ENCODE peak calls at places on chromosomes 16 and 17, in seven cellular contexts. One of them, this sample, is unnamed.

GRCh38 chr17:75069783-75070182 is 18.0 kb upstream of the SLC16A5 start:
- DNase-seq in BJ: no peak
- DNase-seq in progenitor cell of endocrine pancreas: no peak
- DNase-seq in AG04450: no peak
- DNase-seq in AG09319: no peak
- DNase-seq in body of pancreas: no peak
- DNase-seq in OCI-LY7: peak
- DNase-seq in this sample: no peak

GRCh38 chr17:64418506-64419339 is 28.1 kb upstream of the PECAM1 start:
- DNase-seq in AG09319: peak
- DNase-seq in AG04450: peak
- DNase-seq in OCI-LY7: peak
- DNase-seq in progenitor cell of endocrine pancreas: no peak
- DNase-seq in BJ: peak
- DNase-seq in body of pancreas: peak
- DNase-seq in this sample: peak

GRCh38 chr16:57616241-57616640 is 12.2 kb upstream of the ADGRG1 start:
- DNase-seq in OCI-LY7: no peak
- DNase-seq in progenitor cell of endocrine pancreas: no peak
- DNase-seq in AG04450: no peak
- DNase-seq in body of pancreas: peak
- DNase-seq in BJ: no peak
- DNase-seq in AG09319: no peak
- DNase-seq in this sample: no peak

GRCh38 chr16:11101695-11102522 is 154.1 kb downstream of the SOCS1 start:
- DNase-seq in AG04450: peak
- DNase-seq in progenitor cell of endocrine pancreas: no peak
- DNase-seq in BJ: no peak
- DNase-seq in body of pancreas: peak
- DNase-seq in OCI-LY7: no peak
- DNase-seq in AG09319: no peak
- DNase-seq in this sample: no peak

GRCh38 chr17:3959295-3959899 is 4.8 kb downstream of the ATP2A3 start:
- DNase-seq in AG09319: no peak
- DNase-seq in body of pancreas: peak
- DNase-seq in progenitor cell of endocrine pancreas: no peak
- DNase-seq in AG04450: peak
- DNase-seq in BJ: no peak
- DNase-seq in OCI-LY7: no peak
- DNase-seq in this sample: no peak

GRCh38 chr16:68247400-68247799 is 2.2 kb downstream of the PLA2G15 start:
- DNase-seq in progenitor cell of endocrine pancreas: no peak
- DNase-seq in body of pancreas: peak
- DNase-seq in BJ: no peak
- DNase-seq in AG09319: no peak
- DNase-seq in OCI-LY7: no peak
- DNase-seq in AG04450: no peak
- DNase-seq in this sample: no peak

GRCh38 chr16:27902551-27902950 is 161.0 kb downstream of the GSG1L start:
- DNase-seq in OCI-LY7: no peak
- DNase-seq in AG04450: no peak
- DNase-seq in progenitor cell of endocrine pancreas: no peak
- DNase-seq in body of pancreas: no peak
- DNase-seq in BJ: no peak
- DNase-seq in AG09319: no peak
- DNase-seq in this sample: no peak

GRCh38 chr16:56038564-56039098 is 152.7 kb upstream of the GNAO1 start:
- DNase-seq in AG04450: no peak
- DNase-seq in BJ: no peak
- DNase-seq in AG09319: no peak
- DNase-seq in progenitor cell of endocrine pancreas: no peak
- DNase-seq in OCI-LY7: no peak
- DNase-seq in body of pancreas: no peak
- DNase-seq in this sample: no peak

GRCh38 chr17:38349097-38349904 is 2.3 kb upstream of the SOCS7 start:
- DNase-seq in body of pancreas: peak
- DNase-seq in AG04450: peak
- DNase-seq in progenitor cell of endocrine pancreas: peak
- DNase-seq in OCI-LY7: peak
- DNase-seq in AG09319: peak
- DNase-seq in BJ: no peak
- DNase-seq in this sample: peak

GRCh38 chr17:1434150-1434549 is 21.9 kb downstream of the CRK start:
- DNase-seq in OCI-LY7: no peak
- DNase-seq in BJ: no peak
- DNase-seq in body of pancreas: no peak
- DNase-seq in AG09319: no peak
- DNase-seq in AG04450: no peak
- DNase-seq in progenitor cell of endocrine pancreas: no peak
- DNase-seq in this sample: no peak

GRCh38 chr16:87702325-87702811 is 63.4 kb downstream of the KLHDC4 start:
- DNase-seq in body of pancreas: peak
- DNase-seq in AG04450: no peak
- DNase-seq in progenitor cell of endocrine pancreas: no peak
- DNase-seq in BJ: no peak
- DNase-seq in AG09319: no peak
- DNase-seq in OCI-LY7: peak
- DNase-seq in this sample: peak

GRCh38 chr17:73359987-73360410 is 48.2 kb upstream of the CDC42EP4 start:
- DNase-seq in OCI-LY7: no peak
- DNase-seq in progenitor cell of endocrine pancreas: peak
- DNase-seq in body of pancreas: peak
- DNase-seq in AG09319: no peak
- DNase-seq in BJ: no peak
- DNase-seq in AG04450: no peak
- DNase-seq in this sample: no peak

DNA sequence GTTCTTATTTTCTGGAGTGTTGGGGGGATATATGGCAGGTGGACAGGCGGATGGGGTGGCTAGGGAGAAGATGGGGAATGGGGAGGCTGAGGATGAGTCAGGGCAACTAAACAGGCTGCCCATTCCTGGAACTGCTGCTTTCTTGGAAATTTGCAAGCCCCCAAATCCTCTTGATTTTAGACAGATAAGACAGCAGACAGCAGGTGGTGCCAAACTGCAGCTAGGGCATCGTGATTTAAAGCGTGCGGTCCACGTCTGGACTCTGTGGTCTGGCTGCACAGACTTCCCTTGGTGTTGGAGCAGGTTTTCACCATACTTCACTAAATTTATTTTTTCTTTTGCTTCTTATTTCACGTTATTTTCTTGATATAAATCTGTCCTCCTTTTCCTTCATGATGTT is 10.9 kb upstream of the KRT24 start:
- DNase-seq in body of pancreas: no peak
- DNase-seq in AG09319: no peak
- DNase-seq in progenitor cell of endocrine pancreas: no peak
- DNase-seq in OCI-LY7: no peak
- DNase-seq in AG04450: no peak
- DNase-seq in BJ: no peak
- DNase-seq in this sample: no peak
- TF ChIP-seq CTCF in body of pancreas: no peak
- TF ChIP-seq CTCF in AG09319: peak
- TF ChIP-seq CTCF in progenitor cell of endocrine pancreas: no peak
- TF ChIP-seq CTCF in OCI-LY7: peak
- TF ChIP-seq CTCF in AG04450: peak
- TF ChIP-seq CTCF in BJ: no peak
- TF ChIP-seq CTCF in this sample: no peak

DNA sequence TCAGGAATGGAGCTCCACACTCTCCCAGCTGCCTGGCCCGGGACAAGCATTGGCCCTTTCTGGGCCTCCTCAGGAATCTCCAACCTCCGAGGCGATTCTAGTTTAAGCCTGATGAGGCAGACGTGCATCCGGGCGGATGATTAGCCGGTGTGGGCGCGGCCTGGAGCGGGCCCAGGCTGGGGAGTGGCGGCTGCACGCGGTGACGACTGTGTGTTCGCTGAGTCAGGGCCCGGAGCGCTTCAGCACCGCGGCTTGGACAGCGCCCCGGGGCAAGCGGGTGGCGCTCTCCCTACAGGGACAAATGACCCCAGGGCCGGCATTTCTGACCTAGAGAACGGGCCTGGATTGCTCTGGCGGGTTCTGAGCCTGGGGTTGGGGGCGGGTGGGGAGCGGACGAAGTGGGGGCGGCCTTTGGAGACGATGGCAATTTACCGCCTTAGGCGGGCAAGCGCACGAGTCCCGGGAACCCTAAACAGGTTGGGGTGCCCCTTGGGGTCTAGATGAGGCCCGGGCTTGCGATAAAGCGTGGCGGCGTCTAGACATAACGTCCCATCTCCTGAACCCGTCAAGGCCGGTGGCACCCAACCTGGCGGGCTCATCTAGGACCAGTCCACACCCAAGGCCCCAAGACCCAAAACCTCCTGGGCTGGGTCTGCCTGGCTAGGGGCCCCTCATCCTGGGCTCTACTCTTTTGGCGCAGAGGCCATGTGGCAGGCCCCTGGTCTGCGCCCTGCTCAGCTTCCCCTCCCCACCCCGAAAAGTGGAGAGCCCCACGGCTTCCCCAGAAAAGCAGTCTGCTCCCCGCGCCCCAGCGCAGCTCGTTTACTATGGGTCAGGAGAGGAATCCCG is 22.3 kb upstream of the ZNHIT3 start:
- DNase-seq in progenitor cell of endocrine pancreas: peak
- DNase-seq in AG09319: no peak
- DNase-seq in BJ: no peak
- DNase-seq in body of pancreas: peak
- DNase-seq in OCI-LY7: no peak
- DNase-seq in AG04450: no peak
- DNase-seq in this sample: peak
- TF ChIP-seq CTCF in progenitor cell of endocrine pancreas: no peak
- TF ChIP-seq CTCF in AG09319: no peak
- TF ChIP-seq CTCF in BJ: no peak
- TF ChIP-seq CTCF in body of pancreas: no peak
- TF ChIP-seq CTCF in OCI-LY7: no peak
- TF ChIP-seq CTCF in AG04450: no peak
- TF ChIP-seq CTCF in this sample: no peak

DNA sequence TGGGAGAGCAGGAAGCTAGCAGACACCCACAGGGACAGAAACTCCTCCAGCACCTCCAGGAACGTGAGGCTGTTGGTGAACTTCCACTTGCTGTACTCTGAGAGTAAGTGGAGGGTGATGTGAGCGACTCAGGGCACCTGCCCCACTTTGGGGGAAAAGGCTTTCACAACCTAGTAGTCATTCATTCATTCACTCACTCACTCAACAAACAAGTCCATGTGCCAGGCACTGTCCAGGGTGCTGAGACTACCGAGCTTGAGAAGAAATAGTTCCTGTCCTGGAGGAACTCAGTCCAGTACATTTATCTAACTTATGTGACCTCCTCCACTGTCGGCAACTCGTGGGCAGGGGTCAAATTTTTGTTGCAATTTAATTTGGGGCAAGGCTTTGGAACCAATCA is 26.6 kb downstream of the LGALS9 start:
- DNase-seq in AG04450: no peak
- DNase-seq in progenitor cell of endocrine pancreas: no peak
- DNase-seq in AG09319: no peak
- DNase-seq in OCI-LY7: no peak
- DNase-seq in body of pancreas: no peak
- DNase-seq in BJ: no peak
- DNase-seq in this sample: no peak
- TF ChIP-seq CTCF in AG04450: no peak
- TF ChIP-seq CTCF in progenitor cell of endocrine pancreas: no peak
- TF ChIP-seq CTCF in AG09319: no peak
- TF ChIP-seq CTCF in OCI-LY7: no peak
- TF ChIP-seq CTCF in body of pancreas: no peak
- TF ChIP-seq CTCF in BJ: no peak
- TF ChIP-seq CTCF in this sample: no peak

GRCh38 chr17:71633391-71633849 is 487.4 kb upstream of the SOX9 start:
- DNase-seq in AG04450: peak
- DNase-seq in BJ: peak
- DNase-seq in body of pancreas: no peak
- DNase-seq in progenitor cell of endocrine pancreas: no peak
- DNase-seq in OCI-LY7: no peak
- DNase-seq in AG09319: peak
- DNase-seq in this sample: no peak
- TF ChIP-seq CTCF in AG04450: no peak
- TF ChIP-seq CTCF in BJ: no peak
- TF ChIP-seq CTCF in body of pancreas: no peak
- TF ChIP-seq CTCF in progenitor cell of endocrine pancreas: no peak
- TF ChIP-seq CTCF in OCI-LY7: no peak
- TF ChIP-seq CTCF in AG09319: no peak
- TF ChIP-seq CTCF in this sample: no peak

GRCh38 chr17:11996722-11997146 is 541 bp downstream of the ZNF18 start:
- DNase-seq in BJ: no peak
- DNase-seq in OCI-LY7: peak
- DNase-seq in progenitor cell of endocrine pancreas: no peak
- DNase-seq in AG04450: no peak
- DNase-seq in AG09319: no peak
- DNase-seq in body of pancreas: peak
- DNase-seq in this sample: peak
- TF ChIP-seq CTCF in BJ: no peak
- TF ChIP-seq CTCF in OCI-LY7: no peak
- TF ChIP-seq CTCF in progenitor cell of endocrine pancreas: no peak
- TF ChIP-seq CTCF in AG04450: no peak
- TF ChIP-seq CTCF in AG09319: no peak
- TF ChIP-seq CTCF in body of pancreas: peak
- TF ChIP-seq CTCF in this sample: no peak

DNA sequence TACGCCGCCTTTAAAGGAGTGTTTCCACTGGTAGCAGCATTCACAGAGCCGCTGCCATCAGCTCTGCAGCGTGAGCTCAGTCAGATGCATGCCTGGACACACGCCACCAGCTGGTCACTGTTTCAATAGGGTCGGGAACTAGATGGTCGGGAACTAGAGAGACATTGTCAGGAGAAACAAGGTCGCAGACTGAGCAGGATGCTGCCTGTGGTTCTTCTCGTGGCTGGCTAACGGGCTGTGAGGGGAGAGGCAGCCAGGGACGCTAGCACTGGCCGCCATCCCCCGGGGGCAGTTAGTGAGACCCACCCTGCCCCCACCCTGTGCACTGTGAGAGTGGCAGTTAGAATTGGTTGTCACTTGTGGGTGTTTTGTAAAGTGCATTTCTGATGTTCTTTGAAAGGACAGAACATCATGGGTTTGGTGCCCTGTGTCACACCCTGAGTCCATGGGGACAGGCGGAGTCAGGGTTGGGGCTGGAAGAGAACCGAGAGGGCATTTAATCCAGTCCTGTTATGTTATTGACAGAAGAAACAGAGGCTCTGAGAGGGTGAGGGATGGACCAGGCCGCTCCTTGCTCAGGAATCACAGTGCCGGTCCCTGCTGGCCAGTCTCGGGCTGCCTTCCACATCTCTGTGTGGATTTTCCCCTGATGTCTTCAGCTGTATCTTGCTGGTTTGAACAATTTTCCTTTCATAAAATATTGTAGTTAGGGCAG is 86.4 kb downstream of the SPECC1 start:
- DNase-seq in AG09319: no peak
- DNase-seq in BJ: no peak
- DNase-seq in AG04450: no peak
- DNase-seq in OCI-LY7: no peak
- DNase-seq in body of pancreas: peak
- DNase-seq in progenitor cell of endocrine pancreas: peak
- DNase-seq in this sample: no peak
- TF ChIP-seq CTCF in AG09319: peak
- TF ChIP-seq CTCF in BJ: peak
- TF ChIP-seq CTCF in AG04450: peak
- TF ChIP-seq CTCF in OCI-LY7: no peak
- TF ChIP-seq CTCF in body of pancreas: peak
- TF ChIP-seq CTCF in progenitor cell of endocrine pancreas: peak
- TF ChIP-seq CTCF in this sample: no peak